ENCODE peak calls at places on chromosomes 12 and 14, in ten cellular contexts. D is astrocyte of the spinal cord; U is CD8-positive, alpha-beta T cell; K is left ventricle myocardium inferior; P is lower lobe of right lung; T is PC-3; E is Peyer's patch; L is suprapubic skin; W is IMR-90; N is GM06990. Z is an unnamed sample.

GRCh38 chr12:30286345-30286926 is 409.2 kb downstream of the IPO8 start:
- DNase-seq in D (peak; percentile 58), U (no peak), K (no peak), P (no peak), T (peak; percentile 59), E (no peak), L (no peak), W (peak; percentile 42), N (no peak), Z (peak; percentile 43)

GRCh38 chr14:65131176-65131765 is 29.0 kb upstream of the MAX start:
- DNase-seq in D (peak; percentile 21), U (no peak), K (no peak), P (no peak), T (peak; percentile 77), E (peak; percentile 71), L (no peak), W (peak; percentile 84), N (no peak), Z (peak; percentile 33)

GRCh38 chr12:123945441-123946151 is 27.0 kb downstream of the CCDC92 start:
- DNase-seq in D (no peak), U (no peak), K (no peak), P (no peak), T (no peak), E (peak; percentile 17), L (no peak), W (no peak), N (no peak), Z (no peak)

GRCh38 chr12:92010853-92011701 is 134.6 kb downstream of the BTG1 start:
- DNase-seq in D (no peak), U (no peak), K (no peak), P (no peak), T (no peak), E (no peak), L (no peak), W (no peak), N (no peak), Z (no peak)

GRCh38 chr12:67430708-67431335 is 161.7 kb downstream of the CAND1 start:
- DNase-seq in D (no peak), U (no peak), K (peak; percentile 74), P (no peak), T (peak; percentile 19), E (peak; percentile 58), L (peak; percentile 74), W (no peak), N (no peak), Z (no peak)

GRCh38 chr14:23935158-23935557 is 18.4 kb upstream of the DHRS4 start:
- DNase-seq in D (no peak), U (no peak), K (no peak), P (no peak), T (no peak), E (no peak), L (no peak), W (no peak), N (no peak), Z (no peak)

GRCh38 chr12:2287151-2287550 is 234.4 kb downstream of the CACNA1C start:
- DNase-seq in D (no peak), U (no peak), K (no peak), P (no peak), T (no peak), E (no peak), L (no peak), W (no peak), N (no peak), Z (no peak)

GRCh38 chr14:58887931-58888330 is 250.2 kb downstream of the DACT1 start:
- DNase-seq in D (no peak), U (no peak), K (no peak), P (no peak), T (peak; percentile 49), E (no peak), L (no peak), W (no peak), N (no peak), Z (no peak)

GRCh38 chr14:90675399-90675798 is 140.8 kb downstream of the TTC7B start:
- DNase-seq in D (peak; percentile 38), U (no peak), K (no peak), P (no peak), T (peak; percentile 41), E (no peak), L (no peak), W (peak; percentile 75), N (no peak), Z (no peak)

GRCh38 chr14:93173943-93174395 is 10.7 kb downstream of the MOAP1 start:
- DNase-seq in D (no peak), U (no peak), K (no peak), P (no peak), T (peak; percentile 20), E (peak; percentile 45), L (no peak), W (peak; percentile 22), N (no peak), Z (no peak)

GRCh38 chr12:122006186-122006926 is 15.3 kb upstream of the BCL7A start:
- DNase-seq in D (no peak), U (no peak), K (no peak), P (peak; percentile 37), T (no peak), E (no peak), L (no peak), W (no peak), N (no peak), Z (no peak)

GRCh38 chr12:131862084-131862441 is 32.4 kb upstream of the ULK1 start:
- DNase-seq in D (no peak), U (no peak), K (no peak), P (no peak), T (no peak), E (no peak), L (no peak), W (no peak), N (no peak), Z (no peak)

GRCh38 chr12:131861261-131862083 is 33.0 kb upstream of the ULK1 start:
- DNase-seq in D (no peak), U (no peak), K (no peak), P (no peak), T (no peak), E (no peak), L (peak; percentile 50), W (no peak), N (no peak), Z (no peak)

GRCh38 chr12:131862994-131863710 is 31.3 kb upstream of the ULK1 start:
- DNase-seq in D (peak; percentile 33), U (no peak), K (no peak), P (no peak), T (no peak), E (no peak), L (peak; percentile 57), W (no peak), N (no peak), Z (no peak)

GRCh38 chr12:131863711-131864396 is 30.6 kb upstream of the ULK1 start:
- DNase-seq in D (no peak), U (no peak), K (no peak), P (no peak), T (no peak), E (no peak), L (peak; percentile 63), W (no peak), N (no peak), Z (no peak)

DNA sequence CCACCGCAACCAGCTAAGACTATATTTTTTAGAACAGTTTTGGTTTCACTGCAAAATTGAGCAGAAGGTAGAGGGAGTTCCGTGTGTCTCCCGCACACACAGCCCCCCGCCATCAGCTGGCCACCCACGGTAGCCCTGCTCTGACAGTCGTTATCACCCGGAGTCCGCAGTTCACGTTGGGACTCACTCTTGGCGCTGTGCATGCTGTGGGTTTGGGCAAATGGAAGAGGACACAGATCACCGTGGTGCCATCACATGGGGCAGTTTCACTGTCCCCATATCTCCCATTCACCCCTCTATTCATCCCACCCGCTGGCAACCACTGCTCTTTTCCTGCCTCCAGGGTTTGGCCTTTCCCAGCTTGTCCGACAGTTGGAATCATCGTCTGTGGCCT is 31.8 kb upstream of the ULK1 start:
- DNase-seq in D (no peak), U (no peak), K (no peak), P (no peak), T (no peak), E (no peak), L (peak; percentile 55), W (no peak), N (no peak), Z (no peak)
- H3K4me3 ChIP-seq in D (no peak overlapping the region), U (no peak overlapping the region), K (no peak overlapping the region), P (no peak overlapping the region), T (no peak overlapping the region), E (no peak overlapping the region), L (no peak overlapping the region), W (no peak overlapping the region), N (no peak overlapping the region), Z (no peak overlapping the region)

GRCh38 chr14:101559250-101559623 is 2.1 kb upstream of the DIO3 start:
- DNase-seq in D (no peak), U (no peak), K (no peak), P (peak; percentile 38), T (no peak), E (no peak), L (no peak), W (no peak), N (no peak), Z (no peak)

GRCh38 chr14:101558739-101559240 is 2.5 kb upstream of the DIO3 start:
- DNase-seq in D (no peak), U (no peak), K (no peak), P (peak; percentile 10), T (no peak), E (no peak), L (no peak), W (no peak), N (no peak), Z (no peak)

GRCh38 chr14:101560534-101561113 is 671 bp upstream of the DIO3 start:
- DNase-seq in D (no peak), U (no peak), K (no peak), P (peak; percentile 0), T (no peak), E (no peak), L (no peak), W (no peak), N (no peak), Z (no peak)

GRCh38 chr14:101561145-101561896 is at the start of gene DIO3:
- DNase-seq in D (no peak), U (no peak), K (no peak), P (peak; percentile 37), T (peak; percentile 79), E (peak; percentile 58), L (no peak), W (no peak), N (no peak), Z (no peak)

GRCh38 chr14:101559624-101560533 is 1.4 kb upstream of the DIO3 start:
- DNase-seq in D (no peak), U (no peak), K (peak; percentile 32), P (peak; percentile 40), T (peak; percentile 66), E (no peak), L (no peak), W (peak; percentile 3), N (no peak), Z (no peak)
- TF ChIP-seq CTCF in D (no peak), U (no peak), K (peak; percentile 21), P (peak; percentile 11), T (peak; percentile 15), E (peak; percentile 23), L (no peak), W (peak; percentile 15), N (no peak), Z (peak; percentile 19)

GRCh38 chr14:60174352-60175254 is 9.4 kb upstream of the DHRS7 start:
- DNase-seq in D (no peak), U (no peak), K (no peak), P (no peak), T (no peak), E (no peak), L (no peak), W (no peak), N (no peak), Z (no peak)
- H3K4me3 ChIP-seq in D (no peak overlapping the region), U (no peak overlapping the region), K (no peak overlapping the region), P (no peak overlapping the region), T (no peak overlapping the region), E (no peak overlapping the region), L (no peak overlapping the region), W (no peak overlapping the region), N (no peak overlapping the region), Z (no peak overlapping the region)

GRCh38 chr12:45388545-45388944 is 172.7 kb downstream of the ANO6 start:
- DNase-seq in D (peak; percentile 58), U (no peak), K (no peak), P (no peak), T (peak; percentile 60), E (no peak), L (no peak), W (peak; percentile 58), N (no peak), Z (peak; percentile 43)
- TF ChIP-seq CTCF in D (peak; percentile 78), U (no peak), K (peak; percentile 73), P (peak; percentile 54), T (peak; percentile 85), E (peak; percentile 64), L (peak; percentile 37), W (peak; percentile 79), N (peak; percentile 39), Z (peak; percentile 81)